ENCODE peak calls at places on chromosomes 16 and 17, in ten cellular contexts. I, O, R, N, J, T, A, Q, U and E are unnamed samples.

GRCh38 chr16:72865835-72866234 is 182.1 kb downstream of the ZFHX3 start:
- DNase-seq in I (no peak), O (no peak), R (no peak), N (no peak), J (no peak), T (no peak), A (no peak), Q (no peak), U (no peak), E (no peak)

GRCh38 chr16:67942200-67942509 is 1.8 kb downstream of the LCAT start:
- DNase-seq in I (no peak), O (peak; percentile 48), R (no peak), N (peak; percentile 54), J (peak; percentile 81), T (no peak), A (peak; percentile 78), Q (peak; percentile 56), U (no peak), E (peak; percentile 61)

GRCh38 chr16:31009120-31009519 is 1.3 kb downstream of the STX1B start:
- DNase-seq in I (no peak), O (no peak), R (no peak), N (no peak), J (no peak), T (no peak), A (no peak), Q (no peak), U (no peak), E (no peak)

GRCh38 chr16:89412811-89413210 is 77.5 kb downstream of the ANKRD11 start:
- DNase-seq in I (no peak), O (no peak), R (no peak), N (no peak), J (no peak), T (no peak), A (no peak), Q (peak; percentile 48), U (no peak), E (peak; percentile 44)

GRCh38 chr16:81706327-81707295 is 72.5 kb upstream of the PLCG2 start:
- DNase-seq in I (peak; percentile 77), O (no peak), R (no peak), N (no peak), J (no peak), T (no peak), A (no peak), Q (no peak), U (no peak), E (no peak)

GRCh38 chr16:52591441-52592215 is 44.7 kb upstream of the TOX3 start:
- DNase-seq in I (no peak), O (no peak), R (no peak), N (no peak), J (no peak), T (no peak), A (no peak), Q (no peak), U (no peak), E (no peak)

GRCh38 chr17:18187816-18188761 is 4.5 kb downstream of the ALKBH5 start:
- DNase-seq in I (no peak), O (peak; percentile 76), R (no peak), N (no peak), J (no peak), T (no peak), A (no peak), Q (peak; percentile 36), U (peak; percentile 53), E (peak; percentile 57)

GRCh38 chr17:56896968-56897359 is 16.9 kb downstream of the TRIM25 start:
- DNase-seq in I (no peak), O (no peak), R (no peak), N (no peak), J (no peak), T (no peak), A (no peak), Q (no peak), U (no peak), E (no peak)

GRCh38 chr17:59361916-59362810 is 30.7 kb downstream of the YPEL2 start:
- DNase-seq in I (peak; percentile 26), O (peak; percentile 91), R (no peak), N (peak; percentile 48), J (no peak), T (peak; percentile 86), A (no peak), Q (peak; percentile 63), U (peak; percentile 56), E (no peak)

GRCh38 chr16:47136101-47136820 is 7.5 kb downstream of the NETO2 start:
- DNase-seq in I (no peak), O (peak; percentile 58), R (no peak), N (no peak), J (no peak), T (no peak), A (no peak), Q (peak; percentile 92), U (peak; percentile 52), E (no peak)

GRCh38 chr16:7025616-7026190 is 306.9 kb upstream of the RBFOX1 start:
- DNase-seq in I (peak; percentile 85), O (no peak), R (peak; percentile 9), N (peak; percentile 72), J (peak; percentile 89), T (no peak), A (peak; percentile 40), Q (peak; percentile 1), U (no peak), E (peak; percentile 66)

GRCh38 chr17:50778471-50778870 is 11.2 kb upstream of the ANKRD40CL start:
- DNase-seq in I (peak; percentile 70), O (no peak), R (no peak), N (no peak), J (no peak), T (no peak), A (no peak), Q (no peak), U (no peak), E (no peak)

GRCh38 chr16:5526826-5527225 is 429.2 kb upstream of the EEF2KMT start:
- DNase-seq in I (no peak), O (no peak), R (no peak), N (no peak), J (no peak), T (no peak), A (no peak), Q (no peak), U (no peak), E (no peak)

GRCh38 chr16:11370084-11370931 is 25.0 kb downstream of the RMI2 start:
- DNase-seq in I (peak; percentile 71), O (no peak), R (no peak), N (no peak), J (no peak), T (peak; percentile 57), A (no peak), Q (no peak), U (no peak), E (no peak)

GRCh38 chr16:68363847-68364600 is 53.2 kb downstream of the PRMT7 start:
- DNase-seq in I (no peak), O (peak; percentile 23), R (no peak), N (no peak), J (no peak), T (no peak), A (no peak), Q (no peak), U (no peak), E (no peak)

GRCh38 chr17:74767111-74767516 is 9.0 kb downstream of the NAT9 start:
- DNase-seq in I (no peak), O (no peak), R (no peak), N (peak; percentile 95), J (no peak), T (no peak), A (no peak), Q (no peak), U (no peak), E (no peak)